ENCODE peak calls at places on chromosome 4, in eight cellular contexts. W is pulmonary artery endothelial cell, X is NCI-H524, B is GM23248, J is fibroblast of the aortic adventitia, C is upper lobe of right lung, R is HepG2, Z is fibroblast of the conjunctiva. G is an unnamed sample.

GRCh38 chr4:57159866-57160265 is 49.7 kb upstream of the IGFBP7 start:
- DNase-seq in B (peak), Z (no peak), W (no peak), C (no peak), R (no peak), J (peak), X (no peak), G (no peak)

GRCh38 chr4:173448919-173449641 is 50.2 kb upstream of the SCRG1 start:
- DNase-seq in B (peak), J (no peak), Z (no peak), X (peak), W (no peak), R (no peak), C (no peak), G (no peak)

GRCh38 chr4:25489221-25489797 is 112.2 kb downstream of the ANAPC4 start:
- DNase-seq in X (peak), C (no peak), W (no peak), B (no peak), R (no peak), J (no peak), Z (no peak), G (no peak)

GRCh38 chr4:116664198-116664597 is 421.2 kb downstream of the TRAM1L1 start:
- DNase-seq in C (no peak), J (no peak), Z (no peak), W (no peak), R (no peak), X (no peak), B (no peak), G (no peak)

GRCh38 chr4:73223258-73223651 is 35.3 kb downstream of the ANKRD17 start:
- DNase-seq in Z (no peak), J (no peak), R (no peak), X (peak), B (no peak), C (no peak), W (no peak), G (no peak)

GRCh38 chr4:127708985-127709384 is 21.2 kb upstream of the SLC25A31 start:
- DNase-seq in B (peak), W (peak), C (no peak), X (no peak), R (peak), J (peak), Z (peak), G (no peak)

GRCh38 chr4:25843340-25844097 is 19.3 kb downstream of the SEL1L3 start:
- DNase-seq in W (no peak), R (no peak), X (no peak), Z (no peak), B (peak), C (peak), J (peak), G (no peak)

GRCh38 chr4:38128478-38129451 is 168.6 kb downstream of the PTTG2 start:
- DNase-seq in C (no peak), B (peak), X (no peak), J (peak), R (peak), W (no peak), Z (no peak), G (no peak)

GRCh38 chr4:89056953-89057398 is at the start of gene FAM13A:
- DNase-seq in Z (peak), C (peak), B (peak), R (peak), W (peak), X (peak), J (peak), G (no peak)

GRCh38 chr4:16745009-16745408 is 153.4 kb downstream of the LDB2 start:
- DNase-seq in Z (peak), J (peak), C (no peak), W (no peak), X (no peak), B (peak), R (no peak), G (no peak)

GRCh38 chr4:152590179-152591031 is 54.5 kb upstream of the FBXW7 start:
- DNase-seq in B (peak), W (no peak), X (peak), C (no peak), J (peak), Z (peak), R (no peak), G (no peak)

GRCh38 chr4:186029731-186030421 is 39.1 kb upstream of the TLR3 start:
- DNase-seq in B (peak), R (no peak), Z (peak), X (peak), C (peak), J (peak), W (peak), G (no peak)

GRCh38 chr4:4812145-4812782 is 47.2 kb upstream of the MSX1 start:
- DNase-seq in X (no peak), R (peak), Z (no peak), W (no peak), J (no peak), B (no peak), C (no peak), G (no peak)

GRCh38 chr4:169611991-169612868 is at the start of gene NEK1:
- DNase-seq in B (peak), Z (peak), R (peak), C (peak), W (no peak), X (peak), J (peak), G (peak)

GRCh38 chr4:56506110-56506705 is 617 bp downstream of the ARL9 start:
- DNase-seq in X (no peak), W (no peak), J (peak), Z (no peak), C (no peak), B (peak), R (no peak), G (no peak)

GRCh38 chr4:38131371-38132139 is 171.4 kb downstream of the PTTG2 start:
- DNase-seq in X (no peak), J (peak), Z (no peak), B (no peak), W (no peak), R (no peak), C (no peak), G (no peak)

GRCh38 chr4:103996059-103996458 is 276.3 kb upstream of the TACR3 start:
- DNase-seq in C (no peak), X (peak), W (no peak), R (no peak), Z (no peak), J (no peak), B (no peak), G (no peak)

GRCh38 chr4:64200001-64200555 is 209.2 kb downstream of the TECRL start:
- DNase-seq in Z (no peak), J (no peak), X (no peak), C (no peak), W (no peak), B (no peak), R (no peak), G (no peak)

GRCh38 chr4:152363904-152364303 is 172.0 kb downstream of the FBXW7 start:
- DNase-seq in J (no peak), X (no peak), R (no peak), Z (no peak), C (no peak), B (no peak), W (no peak), G (no peak)

GRCh38 chr4:39641451-39641850 is 2.8 kb upstream of the SMIM14 start:
- DNase-seq in C (no peak), R (no peak), W (no peak), J (no peak), X (no peak), Z (no peak), B (no peak), G (no peak)

GRCh38 chr4:164716901-164717300 is 37.0 kb upstream of the SMIM31 start:
- DNase-seq in X (no peak), R (peak), Z (no peak), B (peak), J (no peak), W (no peak), C (no peak), G (no peak)

GRCh38 chr4:5790546-5790857 is 79.5 kb downstream of the EVC start:
- DNase-seq in X (no peak), B (no peak), C (no peak), R (no peak), Z (no peak), J (no peak), W (no peak), G (no peak)

GRCh38 chr4:89299153-89299789 is 8.3 kb downstream of the GPRIN3 start:
- DNase-seq in R (no peak), W (no peak), Z (no peak), C (no peak), B (no peak), X (peak), J (no peak), G (no peak)

GRCh38 chr4:98662619-98663225 is 4.3 kb upstream of the TSPAN5 start:
- DNase-seq in R (no peak), B (no peak), X (no peak), J (no peak), Z (no peak), C (no peak), W (no peak), G (peak)